ENCODE peak calls at places on chromosomes 4 and X, in four cellular contexts. A, Y, E and P are unnamed samples.

GRCh38 chrX:100743009-100743615 is 11.2 kb upstream of the SYTL4 start:
- DNase-seq in A (no peak), Y (no peak), E (no peak), P (no peak)

GRCh38 chrX:2351999-2352995 is 148.5 kb downstream of the DHRSX start:
- DNase-seq in A (no peak), Y (no peak), E (no peak), P (no peak)

GRCh38 chrX:98731821-98732220 is 1678.3 kb downstream of the PCDH19 start:
- DNase-seq in A (no peak), Y (no peak), E (no peak), P (no peak)

GRCh38 chr4:127479031-127479622 is 153.6 kb upstream of the INTU start:
- DNase-seq in A (no peak), Y (peak), E (peak), P (no peak)

GRCh38 chr4:25977397-25978170 is 63.6 kb downstream of the SMIM20 start:
- DNase-seq in A (no peak), Y (no peak), E (no peak), P (no peak)

GRCh38 chr4:139458999-139459398 is 5.1 kb downstream of the RAB33B start:
- DNase-seq in A (no peak), Y (no peak), E (no peak), P (no peak)

GRCh38 chr4:159383569-159383934 is 280.7 kb downstream of the RAPGEF2 start:
- DNase-seq in A (no peak), Y (no peak), E (no peak), P (no peak)

GRCh38 chrX:151386838-151387459 is 10.1 kb upstream of the VMA21 start:
- DNase-seq in A (no peak), Y (no peak), E (no peak), P (no peak)

GRCh38 chr4:12729384-12729783 is 754.8 kb downstream of the RAB28 start:
- DNase-seq in A (peak), Y (no peak), E (peak), P (no peak)

GRCh38 chr4:7041851-7042696 is 1.1 kb upstream of the TADA2B start:
- DNase-seq in A (peak), Y (peak), E (peak), P (peak)

GRCh38 chr4:18844726-18845125 is 823.2 kb upstream of the LCORL start:
- DNase-seq in A (no peak), Y (no peak), E (no peak), P (no peak)

GRCh38 chr4:80307183-80307735 is 28.3 kb upstream of the CFAP299 start:
- DNase-seq in A (no peak), Y (no peak), E (no peak), P (no peak)

GRCh38 chr4:17236686-17237085 is 275.2 kb downstream of the QDPR start:
- DNase-seq in A (no peak), Y (no peak), E (no peak), P (no peak)

GRCh38 chr4:134320048-134320447 is 118.5 kb upstream of the PABPC4L start:
- DNase-seq in A (no peak), Y (no peak), E (no peak), P (no peak)

GRCh38 chr4:148954011-148954749 is 512.0 kb upstream of the NR3C2 start:
- DNase-seq in A (no peak), Y (no peak), E (no peak), P (no peak)

GRCh38 chr4:40325406-40326019 is 9.6 kb upstream of the CHRNA9 start:
- DNase-seq in A (peak), Y (no peak), E (peak), P (peak)

GRCh38 chr4:176001171-176002006 is 64.3 kb upstream of the WDR17 start:
- DNase-seq in A (peak), Y (peak), E (peak), P (no peak)

GRCh38 chrX:138745215-138745614 is 33.7 kb upstream of the FGF13 start:
- DNase-seq in A (peak), Y (peak), E (peak), P (peak)

GRCh38 chr4:54090804-54091623 is 8.9 kb upstream of the GSX2 start:
- DNase-seq in A (peak), Y (no peak), E (peak), P (peak)

GRCh38 chrX:137166591-137166990 is 132.8 kb upstream of the GPR101 start:
- DNase-seq in A (no peak), Y (no peak), E (no peak), P (peak)

GRCh38 chr4:84750260-84750955 is 167.5 kb downstream of the CDS1 start:
- DNase-seq in A (peak), Y (no peak), E (peak), P (no peak)

GRCh38 chr4:132683957-132684356 is 465.1 kb upstream of the PCDH10 start:
- DNase-seq in A (no peak), Y (no peak), E (no peak), P (no peak)

GRCh38 chr4:7208509-7209451 is 16.4 kb downstream of the SORCS2 start:
- DNase-seq in A (no peak), Y (no peak), E (no peak), P (no peak)

GRCh38 chr4:185421366-185422124 is 4.2 kb downstream of the UFSP2 start:
- DNase-seq in A (no peak), Y (no peak), E (no peak), P (no peak)

GRCh38 chr4:177079327-177079726 is 230.3 kb upstream of the NEIL3 start:
- DNase-seq in A (no peak), Y (no peak), E (no peak), P (no peak)

GRCh38 chr4:8315343-8316250 is 46.0 kb downstream of the HTRA3 start:
- DNase-seq in A (no peak), Y (peak), E (no peak), P (no peak)

GRCh38 chr4:31807036-31807435 is 1086.9 kb downstream of the PCDH7 start:
- DNase-seq in A (no peak), Y (no peak), E (no peak), P (no peak)

GRCh38 chr4:102104278-102104677 is 241.0 kb downstream of the SLC39A8 start:
- DNase-seq in A (no peak), Y (no peak), E (no peak), P (no peak)

GRCh38 chrX:74104356-74105065 is 199.5 kb upstream of the ZCCHC13 start:
- DNase-seq in A (no peak), Y (no peak), E (no peak), P (no peak)

GRCh38 chr4:158459085-158459820 is 62.4 kb upstream of the RXFP1 start:
- DNase-seq in A (no peak), Y (no peak), E (no peak), P (no peak)

GRCh38 chrX:149003863-149004660 is 501.0 kb downstream of the IDS start:
- DNase-seq in A (no peak), Y (no peak), E (no peak), P (no peak)

GRCh38 chr4:67869580-67870190 is 14.1 kb downstream of the TMPRSS11D start:
- DNase-seq in A (no peak), Y (no peak), E (no peak), P (no peak)

GRCh38 chr4:150447356-150447755 is 134.6 kb upstream of the MAB21L2 start:
- DNase-seq in A (no peak), Y (no peak), E (no peak), P (no peak)
- TF ChIP-seq CTCF in A (no peak), Y (no peak), E (no peak), P (no peak)

DNA sequence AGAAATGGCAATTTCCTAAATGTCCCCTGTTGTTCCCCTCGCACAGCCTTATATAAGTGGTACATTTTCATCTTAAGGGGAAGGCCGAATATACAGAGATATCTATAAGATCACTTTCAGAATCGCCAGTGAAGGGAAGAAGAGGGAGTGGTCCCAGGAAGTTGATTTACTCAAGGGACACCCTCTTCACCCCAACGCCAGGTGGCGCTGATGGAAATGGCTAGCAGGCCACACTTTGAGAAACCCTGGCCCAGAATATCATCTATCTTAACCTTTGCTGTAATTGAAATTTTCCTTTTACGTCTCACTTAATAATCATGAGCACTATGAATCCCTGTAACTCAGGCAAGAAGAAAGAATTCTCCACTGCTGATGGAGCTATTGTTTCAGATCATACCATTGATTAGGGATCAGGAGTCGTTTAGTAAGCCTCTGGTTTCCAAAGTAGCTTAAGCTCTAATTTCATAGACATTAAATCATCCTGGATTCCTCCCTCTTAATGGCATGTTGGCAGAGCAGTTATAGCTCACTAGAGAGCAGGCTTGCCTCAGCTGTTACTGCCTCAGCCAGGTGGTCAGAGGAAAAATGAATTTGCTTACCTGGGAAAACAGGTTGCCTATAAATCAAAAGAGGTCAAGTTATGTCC is 941.3 kb upstream of the TENM3 start:
- DNase-seq in A (no peak), Y (no peak), E (peak), P (peak)
- TF ChIP-seq CTCF in A (peak), Y (peak), E (peak), P (peak)

DNA sequence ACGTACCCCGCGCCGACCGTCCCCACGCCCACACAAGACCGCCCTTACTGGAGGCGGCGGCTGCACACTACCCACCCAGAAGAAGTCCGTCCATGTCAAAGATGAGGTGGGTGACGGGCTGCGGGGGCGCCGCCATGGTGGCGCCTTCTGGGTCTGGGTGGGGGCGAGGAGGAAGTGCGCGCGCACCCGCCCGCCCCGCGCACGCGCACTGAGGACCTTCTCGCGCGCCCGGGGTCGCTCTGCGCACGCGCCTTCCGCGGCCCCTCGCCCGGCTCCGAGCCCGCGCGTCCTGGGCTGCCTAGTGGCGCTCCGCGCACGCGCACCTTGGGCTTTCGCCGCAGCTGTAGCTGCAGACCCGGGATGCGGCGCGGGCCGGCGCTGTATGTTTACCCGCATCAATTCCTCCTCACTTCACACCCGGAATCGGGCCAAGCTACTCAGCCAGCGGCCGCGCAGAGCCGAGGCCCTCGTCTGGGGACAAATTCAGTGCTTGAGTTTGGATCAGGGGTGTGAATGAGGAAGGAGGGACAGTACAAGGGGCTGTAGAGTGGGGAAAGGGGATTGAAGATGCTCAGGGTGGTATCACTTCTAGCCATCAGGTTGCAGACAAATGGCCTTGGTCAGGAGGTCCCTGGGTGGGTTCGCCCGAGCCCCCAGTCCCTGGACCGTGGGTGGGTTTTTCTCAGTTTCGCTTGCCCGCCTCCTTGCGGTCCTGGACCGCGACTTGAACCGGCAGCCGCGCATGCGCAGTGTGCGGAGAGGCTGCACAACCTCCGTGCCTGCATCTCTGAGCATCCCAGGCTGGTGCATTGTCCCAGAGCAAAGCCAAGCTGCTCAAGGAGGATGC is at the start of gene PUDP:
- DNase-seq in A (peak), Y (peak), E (peak), P (peak)
- TF ChIP-seq CTCF in A (no peak), Y (peak), E (peak), P (no peak)

GRCh38 chrX:20593402-20593801 is 326.7 kb upstream of the RPS6KA3 start:
- DNase-seq in A (no peak), Y (no peak), E (no peak), P (no peak)

GRCh38 chrX:20596856-20597255 is 330.1 kb upstream of the RPS6KA3 start:
- DNase-seq in A (no peak), Y (no peak), E (no peak), P (no peak)

GRCh38 chrX:20594985-20595384 is 328.3 kb upstream of the RPS6KA3 start:
- DNase-seq in A (no peak), Y (no peak), E (no peak), P (no peak)

GRCh38 chrX:20593836-20594235 is 327.1 kb upstream of the RPS6KA3 start:
- DNase-seq in A (no peak), Y (no peak), E (no peak), P (no peak)

DNA sequence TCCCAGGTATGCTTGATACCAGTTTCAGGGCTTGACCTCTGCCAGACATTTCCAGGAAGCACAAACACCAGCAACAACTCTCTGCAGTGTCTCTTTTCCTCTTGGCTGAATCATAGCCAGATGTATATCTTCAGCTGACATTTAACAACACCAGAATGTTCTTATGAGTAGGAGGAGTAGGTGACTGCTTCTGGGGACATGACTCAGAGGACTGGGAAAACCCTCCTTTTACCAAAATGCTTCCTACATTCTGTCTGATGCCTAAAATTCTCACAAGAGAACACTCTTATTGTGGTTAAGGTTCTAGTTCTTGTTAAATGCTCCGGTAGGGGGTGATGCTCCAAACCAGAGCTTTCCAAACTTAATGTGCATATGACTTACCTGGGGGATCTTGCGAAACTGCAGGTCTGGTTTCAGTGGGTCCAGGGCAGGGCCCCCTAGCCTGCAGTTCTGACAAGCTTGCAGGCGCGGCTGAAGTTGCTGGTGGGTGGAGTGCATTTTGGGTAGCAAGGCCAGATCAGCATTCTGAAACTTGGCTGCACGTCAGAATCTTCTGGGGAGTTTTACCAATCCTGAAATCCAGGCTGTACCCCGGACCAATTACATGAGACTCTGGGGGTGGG is 329.3 kb upstream of the RPS6KA3 start:
- DNase-seq in A (no peak), Y (no peak), E (no peak), P (peak)
- TF ChIP-seq CTCF in A (no peak), Y (no peak), E (no peak), P (no peak)

DNA sequence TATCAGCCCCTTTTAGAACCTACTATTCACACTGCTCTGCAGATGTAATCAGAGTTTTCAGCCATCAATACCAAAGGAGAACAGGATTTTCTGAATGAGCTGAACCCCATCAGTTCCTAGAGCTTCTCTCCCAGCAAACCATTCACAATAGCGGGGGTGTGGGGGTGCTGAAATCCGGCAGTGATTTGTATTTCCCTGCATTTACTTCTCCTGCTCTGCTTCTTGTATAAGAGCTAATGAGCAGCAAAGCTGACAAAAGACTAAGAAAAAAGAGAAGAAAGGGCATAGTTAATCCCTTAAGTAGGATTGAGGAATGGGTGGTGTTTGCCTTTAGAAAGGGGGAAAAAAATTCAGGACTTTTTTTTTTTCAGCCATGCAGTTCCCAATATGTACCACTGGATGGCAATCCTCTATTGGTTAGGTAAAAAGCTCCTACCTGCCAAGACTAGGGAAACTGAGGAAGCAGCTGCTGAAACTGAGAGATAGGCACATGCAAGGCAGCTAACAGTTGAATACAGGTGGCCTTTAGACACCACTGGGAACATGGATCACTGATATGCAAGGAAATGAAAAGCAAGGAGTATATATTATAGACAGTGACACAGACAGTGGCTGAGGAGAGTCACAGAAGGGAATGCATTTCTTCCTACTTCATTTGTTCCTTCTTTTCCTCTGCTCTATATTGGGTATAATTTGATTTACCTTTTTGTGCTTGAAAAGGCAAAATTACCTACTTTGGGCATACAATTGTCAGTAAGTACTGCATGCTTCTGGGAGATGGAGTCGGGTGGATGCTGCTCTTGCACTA is 217.9 kb downstream of the HS6ST2 start:
- DNase-seq in A (no peak), Y (no peak), E (no peak), P (no peak)
- TF ChIP-seq CTCF in A (peak), Y (peak), E (peak), P (peak)

GRCh38 chr4:86484241-86484640 is 109.9 kb upstream of the PTPN13 start:
- DNase-seq in A (no peak), Y (no peak), E (no peak), P (no peak)
- TF ChIP-seq CTCF in A (no peak), Y (no peak), E (no peak), P (no peak)

DNA sequence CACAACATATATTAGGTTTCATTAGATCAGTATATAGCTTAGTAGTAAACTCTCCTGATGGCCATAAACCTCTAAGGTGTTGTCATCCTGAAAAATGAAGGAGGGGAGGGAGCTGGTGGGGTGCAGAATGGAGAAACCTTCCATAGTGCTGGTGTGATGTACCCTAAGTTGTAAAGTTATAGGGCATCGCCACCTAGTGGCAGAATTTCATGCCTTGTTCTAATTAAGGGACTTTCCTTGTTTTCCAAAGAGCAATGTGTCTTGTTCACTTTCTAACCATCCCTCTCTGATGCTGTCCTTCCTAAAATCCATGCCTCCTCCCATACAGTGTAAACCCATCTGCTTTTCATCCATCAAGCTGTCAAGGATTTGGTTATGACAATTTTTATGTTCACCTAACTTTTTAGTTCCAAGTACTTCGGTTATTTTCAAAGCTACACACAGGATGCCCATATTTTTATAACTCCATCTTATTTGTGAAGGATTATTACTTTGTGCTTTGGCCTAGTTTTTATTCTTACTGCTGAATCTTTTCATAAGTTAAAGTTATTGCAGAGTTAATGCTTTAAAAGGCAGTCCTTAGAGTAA is 4.5 kb downstream of the NBDY start:
- DNase-seq in A (peak), Y (peak), E (peak), P (peak)
- TF ChIP-seq CTCF in A (peak), Y (peak), E (peak), P (peak)

DNA sequence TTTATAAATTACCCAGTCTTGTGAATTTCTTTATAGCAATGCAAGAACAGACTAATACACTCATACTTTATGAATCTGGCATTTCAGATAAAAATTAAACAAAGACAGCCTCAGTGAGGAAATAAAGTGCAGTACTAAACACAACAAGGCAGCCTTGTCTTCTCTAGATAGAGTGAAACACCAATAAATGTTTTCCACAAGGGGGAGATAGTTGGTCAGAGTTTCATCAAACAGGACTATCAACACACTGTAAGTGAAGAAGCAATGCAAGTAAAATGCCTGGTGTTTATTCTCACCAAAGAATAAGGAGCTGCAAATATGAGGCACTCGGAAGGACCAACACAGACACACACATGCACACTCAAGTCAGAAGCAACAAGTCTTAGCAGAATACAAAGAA is 62.8 kb downstream of the FAM9B start:
- DNase-seq in A (no peak), Y (no peak), E (peak), P (no peak)
- TF ChIP-seq CTCF in A (peak), Y (peak), E (peak), P (peak)

GRCh38 chr4:57158221-57158620 is 48.0 kb upstream of the IGFBP7 start:
- DNase-seq in A (no peak), Y (no peak), E (no peak), P (no peak)
- TF ChIP-seq CTCF in A (no peak), Y (no peak), E (no peak), P (no peak)